ENCODE peak calls at places on chromosomes 7 and 10, in eight cellular contexts. I, H, Z, V, A, S, X and K are unnamed samples.

GRCh38 chr10:31318382-31318853 is 598 bp upstream of the ZEB1 start:
- DNase-seq in I (no peak), H (no peak), Z (peak; percentile 57), V (no peak), A (peak; percentile 8), S (peak; percentile 96), X (peak; percentile 68), K (no peak)

GRCh38 chr10:101394522-101395133 is 40.7 kb downstream of the BTRC start:
- DNase-seq in I (no peak), H (no peak), Z (no peak), V (no peak), A (no peak), S (peak; percentile 12), X (no peak), K (no peak)

GRCh38 chr10:123445336-123445735 is 220.8 kb upstream of the GPR26 start:
- DNase-seq in I (no peak), H (no peak), Z (no peak), V (no peak), A (no peak), S (peak; percentile 48), X (no peak), K (no peak)

GRCh38 chr10:95646160-95646559 is 10.4 kb downstream of the ALDH18A1 start:
- DNase-seq in I (no peak), H (no peak), Z (peak; percentile 72), V (no peak), A (no peak), S (no peak), X (no peak), K (no peak)

GRCh38 chr7:2721842-2722241 is 33.8 kb downstream of the AMZ1 start:
- DNase-seq in I (no peak), H (no peak), Z (no peak), V (no peak), A (no peak), S (no peak), X (no peak), K (no peak)

GRCh38 chr10:126935263-126935946 is 30.2 kb downstream of the DOCK1 start:
- DNase-seq in I (no peak), H (no peak), Z (no peak), V (no peak), A (no peak), S (no peak), X (no peak), K (no peak)

GRCh38 chr7:151339651-151340377 is 1.8 kb upstream of the NUB1 start:
- DNase-seq in I (no peak), H (no peak), Z (no peak), V (no peak), A (no peak), S (peak; percentile 86), X (no peak), K (no peak)

GRCh38 chr7:124720195-124720594 is 45.4 kb downstream of the GPR37 start:
- DNase-seq in I (no peak), H (no peak), Z (peak; percentile 16), V (no peak), A (no peak), S (no peak), X (no peak), K (no peak)

GRCh38 chr10:804787-805634 is 115.5 kb upstream of the DIP2C start:
- DNase-seq in I (no peak), H (no peak), Z (no peak), V (no peak), A (no peak), S (no peak), X (no peak), K (no peak)

GRCh38 chr10:74917481-74918077 is 91.2 kb downstream of the KAT6B start:
- DNase-seq in I (no peak), H (no peak), Z (no peak), V (no peak), A (no peak), S (no peak), X (no peak), K (peak; percentile 53)

GRCh38 chr10:84770824-84771223 is 442.4 kb downstream of the CCSER2 start:
- DNase-seq in I (no peak), H (no peak), Z (no peak), V (no peak), A (no peak), S (no peak), X (no peak), K (no peak)

GRCh38 chr10:5292196-5292735 is 72.5 kb upstream of the UCN3 start:
- DNase-seq in I (no peak), H (no peak), Z (no peak), V (no peak), A (no peak), S (peak; percentile 54), X (peak; percentile 22), K (no peak)